ENCODE peak calls at places on chromosomes 2 and 18, in six cellular contexts. M is posterior cingulate gyrus, X is nephron progenitor cell, Q is mucosa of gallbladder, Y is caudate nucleus, F is NCI-H1092. O is an unnamed sample.

GRCh38 chr2:67337903-67338302 is 59.2 kb upstream of the ETAA1 start:
- DNase-seq in M (no peak), X (no peak), Q (no peak), Y (no peak), F (no peak), O (no peak)

GRCh38 chr2:162073776-162074578 is at the start of gene DPP4:
- DNase-seq in M (peak), X (peak), Q (peak), Y (no peak), F (peak), O (peak)

GRCh38 chr18:67973916-67974315 is 457.4 kb upstream of the DSEL start:
- DNase-seq in M (no peak), X (no peak), Q (no peak), Y (no peak), F (no peak), O (no peak)

GRCh38 chr2:173117678-173118077 is 42.0 kb downstream of the MAP3K20 start:
- DNase-seq in M (no peak), X (no peak), Q (no peak), Y (no peak), F (no peak), O (no peak)

GRCh38 chr18:54712315-54712714 is 116.0 kb upstream of the RAB27B start:
- DNase-seq in M (no peak), X (no peak), Q (no peak), Y (no peak), F (no peak), O (no peak)

GRCh38 chr2:223008162-223008561 is 43.8 kb upstream of the KCNE4 start:
- DNase-seq in M (no peak), X (no peak), Q (no peak), Y (no peak), F (no peak), O (no peak)

GRCh38 chr2:62196278-62196901 is 475 bp downstream of the B3GNT2 start:
- DNase-seq in M (no peak), X (no peak), Q (no peak), Y (peak), F (no peak), O (no peak)

GRCh38 chr2:19675856-19676460 is 225.8 kb downstream of the TTC32 start:
- DNase-seq in M (no peak), X (no peak), Q (no peak), Y (no peak), F (no peak), O (no peak)

GRCh38 chr18:78293516-78293915 is 686.1 kb upstream of the SALL3 start:
- DNase-seq in M (no peak), X (no peak), Q (no peak), Y (no peak), F (peak), O (no peak)

O was measured in left lobe of liver.